ENCODE peak calls at places on chromosome 7, in six cellular contexts. One of them, this sample, is unnamed.

GRCh38 chr7:108592633-108593277 is 23.1 kb downstream of the DNAJB9 start:
- DNase-seq in lower lobe of right lung: no peak
- DNase-seq in coronary artery: no peak
- DNase-seq in AG04450: no peak
- DNase-seq in progenitor cell of endocrine pancreas: no peak
- DNase-seq in PC-9: no peak
- DNase-seq in this sample: no peak

GRCh38 chr7:112437038-112437437 is 13.2 kb upstream of the IFRD1 start:
- DNase-seq in lower lobe of right lung: no peak
- DNase-seq in coronary artery: no peak
- DNase-seq in AG04450: no peak
- DNase-seq in progenitor cell of endocrine pancreas: no peak
- DNase-seq in PC-9: no peak
- DNase-seq in this sample: no peak

GRCh38 chr7:38171558-38172403 is 6.3 kb upstream of the STARD3NL start:
- DNase-seq in lower lobe of right lung: no peak
- DNase-seq in coronary artery: no peak
- DNase-seq in AG04450: no peak
- DNase-seq in progenitor cell of endocrine pancreas: no peak
- DNase-seq in PC-9: no peak
- DNase-seq in this sample: no peak

GRCh38 chr7:129122751-129123516 is 21.6 kb upstream of the TSPAN33 start:
- DNase-seq in lower lobe of right lung: no peak
- DNase-seq in coronary artery: no peak
- DNase-seq in AG04450: no peak
- DNase-seq in progenitor cell of endocrine pancreas: no peak
- DNase-seq in PC-9: no peak
- DNase-seq in this sample: no peak

GRCh38 chr7:148697950-148698396 is 730 bp upstream of the CUL1 start:
- DNase-seq in lower lobe of right lung: no peak
- DNase-seq in coronary artery: no peak
- DNase-seq in AG04450: no peak
- DNase-seq in progenitor cell of endocrine pancreas: no peak
- DNase-seq in PC-9: no peak
- DNase-seq in this sample: no peak

GRCh38 chr7:15921576-15921975 is 235.1 kb upstream of the MEOX2 start:
- DNase-seq in lower lobe of right lung: no peak
- DNase-seq in coronary artery: no peak
- DNase-seq in AG04450: no peak
- DNase-seq in progenitor cell of endocrine pancreas: no peak
- DNase-seq in PC-9: no peak
- DNase-seq in this sample: no peak

GRCh38 chr7:83677180-83677866 is 28.4 kb upstream of the SEMA3E start:
- DNase-seq in lower lobe of right lung: no peak
- DNase-seq in coronary artery: no peak
- DNase-seq in AG04450: peak
- DNase-seq in progenitor cell of endocrine pancreas: no peak
- DNase-seq in PC-9: peak
- DNase-seq in this sample: no peak

GRCh38 chr7:117165656-117166055 is 157.2 kb downstream of the WNT2 start:
- DNase-seq in lower lobe of right lung: peak
- DNase-seq in coronary artery: no peak
- DNase-seq in AG04450: no peak
- DNase-seq in progenitor cell of endocrine pancreas: no peak
- DNase-seq in PC-9: no peak
- DNase-seq in this sample: no peak

GRCh38 chr7:41817386-41817785 is 114.5 kb upstream of the INHBA start:
- DNase-seq in lower lobe of right lung: no peak
- DNase-seq in coronary artery: no peak
- DNase-seq in AG04450: peak
- DNase-seq in progenitor cell of endocrine pancreas: no peak
- DNase-seq in PC-9: peak
- DNase-seq in this sample: no peak

GRCh38 chr7:21084286-21084685 is 297.6 kb upstream of the SP8 start:
- DNase-seq in lower lobe of right lung: no peak
- DNase-seq in coronary artery: no peak
- DNase-seq in AG04450: no peak
- DNase-seq in progenitor cell of endocrine pancreas: no peak
- DNase-seq in PC-9: no peak
- DNase-seq in this sample: no peak

GRCh38 chr7:128030999-128031681 is at the start of gene LRRC4:
- DNase-seq in lower lobe of right lung: peak
- DNase-seq in coronary artery: no peak
- DNase-seq in AG04450: no peak
- DNase-seq in progenitor cell of endocrine pancreas: peak
- DNase-seq in PC-9: no peak
- DNase-seq in this sample: no peak

GRCh38 chr7:28570970-28571288 is 158.6 kb downstream of the CREB5 start:
- DNase-seq in lower lobe of right lung: no peak
- DNase-seq in coronary artery: no peak
- DNase-seq in AG04450: no peak
- DNase-seq in progenitor cell of endocrine pancreas: no peak
- DNase-seq in PC-9: peak
- DNase-seq in this sample: no peak

GRCh38 chr7:2580636-2581035 is 21.9 kb downstream of the IQCE start:
- DNase-seq in lower lobe of right lung: no peak
- DNase-seq in coronary artery: no peak
- DNase-seq in AG04450: no peak
- DNase-seq in progenitor cell of endocrine pancreas: no peak
- DNase-seq in PC-9: no peak
- DNase-seq in this sample: no peak

GRCh38 chr7:78912781-78913180 is 540.7 kb downstream of the MAGI2 start:
- DNase-seq in lower lobe of right lung: no peak
- DNase-seq in coronary artery: no peak
- DNase-seq in AG04450: no peak
- DNase-seq in progenitor cell of endocrine pancreas: no peak
- DNase-seq in PC-9: no peak
- DNase-seq in this sample: no peak

GRCh38 chr7:66952343-66953043 is 31.5 kb downstream of the TMEM248 start:
- DNase-seq in lower lobe of right lung: no peak
- DNase-seq in coronary artery: no peak
- DNase-seq in AG04450: no peak
- DNase-seq in progenitor cell of endocrine pancreas: no peak
- DNase-seq in PC-9: peak
- DNase-seq in this sample: no peak

GRCh38 chr7:112571852-112572607 is 91.2 kb downstream of the LSMEM1 start:
- DNase-seq in lower lobe of right lung: no peak
- DNase-seq in coronary artery: no peak
- DNase-seq in AG04450: no peak
- DNase-seq in progenitor cell of endocrine pancreas: no peak
- DNase-seq in PC-9: no peak
- DNase-seq in this sample: no peak

GRCh38 chr7:1607001-1607400 is 37.2 kb upstream of the PSMG3 start:
- DNase-seq in lower lobe of right lung: no peak
- DNase-seq in coronary artery: no peak
- DNase-seq in AG04450: no peak
- DNase-seq in progenitor cell of endocrine pancreas: no peak
- DNase-seq in PC-9: no peak
- DNase-seq in this sample: no peak

GRCh38 chr7:33250421-33250827 is 121.1 kb downstream of the BBS9 start:
- DNase-seq in lower lobe of right lung: no peak
- DNase-seq in coronary artery: no peak
- DNase-seq in AG04450: peak
- DNase-seq in progenitor cell of endocrine pancreas: no peak
- DNase-seq in PC-9: no peak
- DNase-seq in this sample: no peak

GRCh38 chr7:7231005-7231404 is 48.7 kb downstream of the C1GALT1 start:
- DNase-seq in lower lobe of right lung: no peak
- DNase-seq in coronary artery: no peak
- DNase-seq in AG04450: no peak
- DNase-seq in progenitor cell of endocrine pancreas: no peak
- DNase-seq in PC-9: no peak
- DNase-seq in this sample: no peak

GRCh38 chr7:158061884-158062656 is 525.6 kb downstream of the PTPRN2 start:
- DNase-seq in lower lobe of right lung: no peak
- DNase-seq in coronary artery: no peak
- DNase-seq in AG04450: no peak
- DNase-seq in progenitor cell of endocrine pancreas: no peak
- DNase-seq in PC-9: no peak
- DNase-seq in this sample: peak

GRCh38 chr7:97390052-97390451 is 272.6 kb downstream of the SDHAF3 start:
- DNase-seq in lower lobe of right lung: no peak
- DNase-seq in coronary artery: no peak
- DNase-seq in AG04450: no peak
- DNase-seq in progenitor cell of endocrine pancreas: no peak
- DNase-seq in PC-9: no peak
- DNase-seq in this sample: no peak

GRCh38 chr7:101863598-101863997 is 46.2 kb downstream of the CUX1 start:
- DNase-seq in lower lobe of right lung: no peak
- DNase-seq in coronary artery: no peak
- DNase-seq in AG04450: no peak
- DNase-seq in progenitor cell of endocrine pancreas: no peak
- DNase-seq in PC-9: no peak
- DNase-seq in this sample: no peak

GRCh38 chr7:149014309-149014708 is 14.0 kb downstream of the PDIA4 start:
- DNase-seq in lower lobe of right lung: no peak
- DNase-seq in coronary artery: no peak
- DNase-seq in AG04450: no peak
- DNase-seq in progenitor cell of endocrine pancreas: no peak
- DNase-seq in PC-9: no peak
- DNase-seq in this sample: no peak

GRCh38 chr7:129851174-129851573 is 101.6 kb downstream of the UBE2H start:
- DNase-seq in lower lobe of right lung: no peak
- DNase-seq in coronary artery: no peak
- DNase-seq in AG04450: no peak
- DNase-seq in progenitor cell of endocrine pancreas: no peak
- DNase-seq in PC-9: no peak
- DNase-seq in this sample: no peak

GRCh38 chr7:117020605-117021002 is 67.3 kb downstream of the ST7 start:
- DNase-seq in lower lobe of right lung: no peak
- DNase-seq in coronary artery: no peak
- DNase-seq in AG04450: no peak
- DNase-seq in progenitor cell of endocrine pancreas: no peak
- DNase-seq in PC-9: no peak
- DNase-seq in this sample: no peak

GRCh38 chr7:15860264-15860949 is 173.9 kb upstream of the MEOX2 start:
- DNase-seq in lower lobe of right lung: no peak
- DNase-seq in coronary artery: no peak
- DNase-seq in AG04450: no peak
- DNase-seq in progenitor cell of endocrine pancreas: no peak
- DNase-seq in PC-9: no peak
- DNase-seq in this sample: no peak

GRCh38 chr7:150972094-150972493 is 6.0 kb downstream of the KCNH2 start:
- DNase-seq in lower lobe of right lung: no peak
- DNase-seq in coronary artery: no peak
- DNase-seq in AG04450: no peak
- DNase-seq in progenitor cell of endocrine pancreas: no peak
- DNase-seq in PC-9: no peak
- DNase-seq in this sample: no peak
- TF ChIP-seq CTCF in lower lobe of right lung: no peak
- TF ChIP-seq CTCF in coronary artery: no peak
- TF ChIP-seq CTCF in AG04450: no peak
- TF ChIP-seq CTCF in progenitor cell of endocrine pancreas: no peak
- TF ChIP-seq CTCF in PC-9: no peak
- TF ChIP-seq CTCF in this sample: no peak

GRCh38 chr7:152860302-152860701 is 100.8 kb downstream of the ACTR3B start:
- DNase-seq in lower lobe of right lung: no peak
- DNase-seq in coronary artery: no peak
- DNase-seq in AG04450: no peak
- DNase-seq in progenitor cell of endocrine pancreas: no peak
- DNase-seq in PC-9: no peak
- DNase-seq in this sample: no peak

GRCh38 chr7:152858761-152859160 is 99.2 kb downstream of the ACTR3B start:
- DNase-seq in lower lobe of right lung: no peak
- DNase-seq in coronary artery: no peak
- DNase-seq in AG04450: no peak
- DNase-seq in progenitor cell of endocrine pancreas: no peak
- DNase-seq in PC-9: no peak
- DNase-seq in this sample: no peak

GRCh38 chr7:152862033-152862432 is 102.5 kb downstream of the ACTR3B start:
- DNase-seq in lower lobe of right lung: no peak
- DNase-seq in coronary artery: no peak
- DNase-seq in AG04450: no peak
- DNase-seq in progenitor cell of endocrine pancreas: no peak
- DNase-seq in PC-9: no peak
- DNase-seq in this sample: no peak

GRCh38 chr7:152857272-152857671 is 97.7 kb downstream of the ACTR3B start:
- DNase-seq in lower lobe of right lung: no peak
- DNase-seq in coronary artery: no peak
- DNase-seq in AG04450: no peak
- DNase-seq in progenitor cell of endocrine pancreas: no peak
- DNase-seq in PC-9: no peak
- DNase-seq in this sample: no peak

DNA sequence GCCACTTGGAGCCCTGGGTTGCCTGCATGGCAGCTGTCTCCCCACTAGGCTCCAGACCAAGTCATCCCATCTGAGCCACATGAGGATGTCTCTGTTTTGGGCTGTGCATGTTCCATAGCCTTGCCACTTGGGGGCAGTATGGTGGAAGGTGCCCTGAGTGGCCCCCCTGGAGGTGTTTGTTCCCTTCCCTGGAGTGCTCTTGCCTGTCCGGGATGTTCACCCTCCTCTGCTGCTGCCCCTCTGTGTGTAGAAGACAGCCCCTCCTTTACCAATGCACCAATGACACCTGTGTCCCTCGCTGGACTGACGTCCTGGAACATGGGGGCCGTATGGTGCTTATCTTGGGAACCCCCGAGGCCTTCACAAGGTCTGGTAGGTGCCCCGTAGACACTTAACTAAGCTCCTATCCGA is 100.2 kb downstream of the ACTR3B start:
- DNase-seq in lower lobe of right lung: no peak
- DNase-seq in coronary artery: no peak
- DNase-seq in AG04450: no peak
- DNase-seq in progenitor cell of endocrine pancreas: no peak
- DNase-seq in PC-9: no peak
- DNase-seq in this sample: no peak
- TF ChIP-seq CTCF in lower lobe of right lung: peak
- TF ChIP-seq CTCF in coronary artery: no peak
- TF ChIP-seq CTCF in AG04450: peak
- TF ChIP-seq CTCF in progenitor cell of endocrine pancreas: peak
- TF ChIP-seq CTCF in PC-9: peak
- TF ChIP-seq CTCF in this sample: peak

DNA sequence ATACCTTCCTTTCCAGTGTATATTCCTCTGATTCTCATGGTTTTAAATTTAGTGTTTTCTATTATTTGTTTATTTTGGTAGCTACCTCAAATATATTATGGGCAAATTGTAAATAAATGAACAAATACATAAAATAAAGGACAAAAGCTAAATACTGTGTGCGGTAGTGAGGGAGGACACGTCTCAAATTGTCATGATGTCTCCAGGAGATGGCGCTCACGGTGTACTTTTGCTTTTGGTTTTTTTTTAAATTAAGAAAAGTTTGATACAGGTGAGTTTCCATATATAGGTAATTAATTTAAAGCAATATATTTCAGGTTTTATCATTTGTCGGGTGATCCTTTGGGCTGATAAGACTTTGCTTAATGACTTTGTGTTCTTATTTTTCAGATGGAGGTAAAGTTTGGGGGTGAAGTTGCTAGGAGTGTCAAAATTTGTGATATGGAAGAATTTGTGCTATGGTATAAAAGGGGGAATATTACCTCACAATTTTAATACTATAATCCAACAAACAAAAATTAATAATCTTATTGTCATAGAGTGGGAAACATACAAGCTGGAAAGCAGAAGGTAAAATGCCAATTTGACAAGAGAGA is 68.4 kb upstream of the TMEM229A start:
- DNase-seq in lower lobe of right lung: no peak
- DNase-seq in coronary artery: no peak
- DNase-seq in AG04450: no peak
- DNase-seq in progenitor cell of endocrine pancreas: no peak
- DNase-seq in PC-9: no peak
- DNase-seq in this sample: no peak
- TF ChIP-seq CTCF in lower lobe of right lung: peak
- TF ChIP-seq CTCF in coronary artery: no peak
- TF ChIP-seq CTCF in AG04450: peak
- TF ChIP-seq CTCF in progenitor cell of endocrine pancreas: peak
- TF ChIP-seq CTCF in PC-9: peak
- TF ChIP-seq CTCF in this sample: peak

GRCh38 chr7:31134246-31135188 is 82.4 kb downstream of the ADCYAP1R1 start:
- DNase-seq in lower lobe of right lung: peak
- DNase-seq in coronary artery: no peak
- DNase-seq in AG04450: peak
- DNase-seq in progenitor cell of endocrine pancreas: peak
- DNase-seq in PC-9: peak
- DNase-seq in this sample: no peak
- TF ChIP-seq CTCF in lower lobe of right lung: peak
- TF ChIP-seq CTCF in coronary artery: peak
- TF ChIP-seq CTCF in AG04450: peak
- TF ChIP-seq CTCF in progenitor cell of endocrine pancreas: peak
- TF ChIP-seq CTCF in PC-9: peak
- TF ChIP-seq CTCF in this sample: peak

This sample was measured in chondrocyte.